ENCODE peak calls at places on chromosomes 12 and 14, in seven cellular contexts. I is K562, Q is heart right ventricle, Z is cardiac muscle cell, F is adipocyte, T is H9, G is thyroid gland. L is an unnamed sample.

GRCh38 chr12:64574837-64575236 is 35.5 kb upstream of the RASSF3 start:
- DNase-seq in I (no peak), Q (no peak), Z (no peak), F (no peak), T (no peak), G (no peak), L (no peak)

GRCh38 chr12:108773798-108774788 is 42.8 kb upstream of the CORO1C start:
- DNase-seq in I (no peak), Q (peak; percentile 86), Z (no peak), F (peak; percentile 81), T (peak; percentile 74), G (peak; percentile 22), L (peak; percentile 76)

GRCh38 chr14:59020382-59020781 is 168.1 kb upstream of the DAAM1 start:
- DNase-seq in I (no peak), Q (no peak), Z (peak; percentile 39), F (peak; percentile 50), T (no peak), G (peak; percentile 17), L (peak; percentile 24)

GRCh38 chr12:40693503-40693863 is 1.2 kb downstream of the CNTN1 start:
- DNase-seq in I (no peak), Q (no peak), Z (peak; percentile 72), F (no peak), T (peak; percentile 70), G (no peak), L (peak; percentile 76)

GRCh38 chr14:54688229-54688628 is 121.3 kb downstream of the SAMD4A start:
- DNase-seq in I (no peak), Q (no peak), Z (no peak), F (no peak), T (no peak), G (no peak), L (no peak)

GRCh38 chr12:53191885-53192530 is 11.3 kb upstream of the CSAD start:
- DNase-seq in I (no peak), Q (no peak), Z (no peak), F (no peak), T (no peak), G (no peak), L (no peak)

GRCh38 chr14:68476212-68476964 is 316.5 kb downstream of the ZFP36L1 start:
- DNase-seq in I (no peak), Q (peak; percentile 33), Z (no peak), F (peak; percentile 73), T (no peak), G (peak; percentile 92), L (no peak)

GRCh38 chr12:2183556-2184541 is 131.1 kb downstream of the CACNA1C start:
- DNase-seq in I (no peak), Q (no peak), Z (no peak), F (peak; percentile 89), T (no peak), G (peak; percentile 11), L (no peak)

GRCh38 chr14:103207038-103207403 is 83.8 kb downstream of the TNFAIP2 start:
- DNase-seq in I (peak; percentile 64), Q (peak; percentile 83), Z (peak; percentile 39), F (peak; percentile 85), T (peak; percentile 80), G (peak; percentile 87), L (no peak)

GRCh38 chr12:96606646-96607045 is 117.3 kb downstream of the CFAP54 start:
- DNase-seq in I (no peak), Q (no peak), Z (no peak), F (no peak), T (no peak), G (no peak), L (no peak)

GRCh38 chr14:106844608-106845285 is 1318.4 kb downstream of the TMEM121 start:
- DNase-seq in I (peak; percentile 4), Q (peak; percentile 68), Z (no peak), F (no peak), T (no peak), G (peak; percentile 11), L (peak; percentile 22)

GRCh38 chr14:106841701-106842100 is 1315.3 kb downstream of the TMEM121 start:
- DNase-seq in I (no peak), Q (no peak), Z (no peak), F (peak; percentile 7), T (no peak), G (no peak), L (no peak)

GRCh38 chr14:106843376-106843775 is 1317.0 kb downstream of the TMEM121 start:
- DNase-seq in I (no peak), Q (no peak), Z (no peak), F (no peak), T (no peak), G (no peak), L (no peak)

GRCh38 chr14:106843951-106844483 is 1317.6 kb downstream of the TMEM121 start:
- DNase-seq in I (no peak), Q (no peak), Z (no peak), F (no peak), T (no peak), G (no peak), L (no peak)

GRCh38 chr14:106842687-106843086 is 1316.3 kb downstream of the TMEM121 start:
- DNase-seq in I (peak; percentile 19), Q (no peak), Z (no peak), F (no peak), T (no peak), G (no peak), L (peak; percentile 23)
- H3K9me3 ChIP-seq in I (no peaks in the 10 kb centered on the region), Q (no peaks in the 10 kb centered on the region), Z (no peaks in the 10 kb centered on the region), F (no peaks in the 10 kb centered on the region), T (peaks cover 87% of the 10 kb centered on the region), G (no peaks in the 10 kb centered on the region), L (no peaks in the 10 kb centered on the region)

DNA sequence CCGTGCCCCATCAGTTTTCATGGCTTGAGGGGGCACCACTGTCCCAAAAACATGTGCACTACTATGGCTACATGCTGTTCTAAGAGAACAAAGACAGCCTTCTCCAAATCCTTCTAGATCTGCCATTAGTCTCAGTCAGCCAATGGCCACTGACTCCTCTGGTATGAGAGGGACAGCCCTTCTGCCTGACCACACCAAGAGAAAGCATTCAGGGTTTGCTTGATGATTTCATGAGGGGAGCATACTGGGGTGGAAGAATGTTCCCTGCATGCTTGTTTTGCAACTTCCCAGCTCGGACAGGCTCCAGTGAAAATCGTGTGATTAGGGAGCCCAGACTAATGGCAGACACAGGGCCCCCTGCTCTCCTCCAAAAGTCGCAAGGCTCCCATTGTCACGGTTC is 199.6 kb upstream of the ALG10B start:
- DNase-seq in I (no peak), Q (no peak), Z (no peak), F (peak; percentile 5), T (no peak), G (no peak), L (no peak)
- H3K9me3 ChIP-seq in I (no peaks in the 10 kb centered on the region), Q (peaks cover 8% of the 10 kb centered on the region), Z (no peaks in the 10 kb centered on the region), F (no peaks in the 10 kb centered on the region), T (peaks cover 99% of the 10 kb centered on the region), G (no peaks in the 10 kb centered on the region), L (no peaks in the 10 kb centered on the region)

DNA sequence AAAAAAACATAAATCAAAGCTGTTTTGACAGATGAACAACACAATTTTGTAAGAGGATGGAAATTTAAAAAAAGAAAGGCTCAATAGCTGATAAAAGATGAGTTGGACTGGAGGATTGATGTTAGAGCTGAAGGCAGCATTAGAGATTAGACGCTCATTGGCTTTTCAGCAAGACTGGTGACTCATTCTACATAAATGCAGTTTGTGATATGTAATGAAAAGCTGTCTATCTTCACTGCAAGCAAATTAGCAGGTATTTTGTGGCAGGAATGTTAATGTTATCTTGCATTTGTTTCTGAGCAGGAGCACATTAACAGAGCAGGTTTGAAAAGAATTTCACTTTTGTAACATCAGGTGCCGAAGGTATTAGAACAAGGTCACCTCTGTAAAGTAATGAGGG is 442.7 kb upstream of the NOVA1 start:
- DNase-seq in I (no peak), Q (no peak), Z (no peak), F (no peak), T (no peak), G (no peak), L (no peak)
- H3K9me3 ChIP-seq in I (no peaks in the 10 kb centered on the region), Q (peaks cover 7% of the 10 kb centered on the region), Z (no peaks in the 10 kb centered on the region), F (no peaks in the 10 kb centered on the region), T (no peaks in the 10 kb centered on the region), G (no peaks in the 10 kb centered on the region), L (no peaks in the 10 kb centered on the region)

GRCh38 chr14:28769358-28769757 is 2.8 kb downstream of the FOXG1 start:
- DNase-seq in I (no peak), Q (no peak), Z (no peak), F (no peak), T (no peak), G (no peak), L (no peak)
- H3K9me3 ChIP-seq in I (no peaks in the 10 kb centered on the region), Q (no peaks in the 10 kb centered on the region), Z (no peaks in the 10 kb centered on the region), F (peaks cover 12% of the 10 kb centered on the region), T (no peaks in the 10 kb centered on the region), G (no peaks in the 10 kb centered on the region), L (no peaks in the 10 kb centered on the region)

DNA sequence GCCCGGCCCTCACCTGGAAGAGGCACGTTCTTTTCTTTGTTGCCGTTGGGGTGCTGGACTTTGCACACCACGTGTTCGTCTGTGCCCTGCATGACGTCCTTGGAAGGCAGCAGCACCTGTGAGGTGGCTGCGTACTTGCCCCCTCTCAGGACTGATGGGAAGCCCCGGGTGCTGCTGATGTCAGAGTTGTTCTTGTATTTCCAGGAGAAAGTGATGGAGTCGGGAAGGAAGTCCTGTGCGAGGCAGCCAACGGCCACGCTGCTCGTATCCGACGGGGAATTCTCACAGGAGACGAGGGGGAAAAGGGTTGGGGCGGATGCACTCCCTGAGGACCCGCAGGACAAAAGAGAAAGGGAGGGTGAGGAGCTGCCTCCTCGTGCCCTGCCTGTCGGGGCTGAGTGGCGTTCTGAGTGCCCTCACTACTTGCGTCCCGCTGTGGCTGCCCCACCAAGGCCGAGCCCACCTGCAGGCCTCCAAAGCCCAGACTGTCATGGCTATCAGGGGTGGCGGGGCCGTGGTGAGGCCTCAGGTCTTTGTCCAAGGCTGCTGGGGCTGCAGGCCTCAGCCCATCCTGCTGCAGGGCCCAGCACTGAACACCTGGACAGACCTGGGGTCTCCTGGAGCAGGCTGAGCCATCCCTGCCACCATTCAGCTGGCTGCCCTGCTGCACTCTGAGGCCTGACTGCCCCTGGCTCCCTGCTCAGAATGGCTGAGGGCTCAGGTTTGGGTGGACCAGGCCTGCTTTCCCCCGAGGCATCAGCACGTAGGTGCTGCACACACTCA is 329.7 kb downstream of the TMEM121 start:
- DNase-seq in I (no peak), Q (no peak), Z (no peak), F (no peak), T (peak; percentile 14), G (no peak), L (peak; percentile 6)
- H3K9me3 ChIP-seq in I (no peaks in the 10 kb centered on the region), Q (no peaks in the 10 kb centered on the region), Z (no peaks in the 10 kb centered on the region), F (no peaks in the 10 kb centered on the region), T (peaks cover 98% of the 10 kb centered on the region), G (no peaks in the 10 kb centered on the region), L (no peaks in the 10 kb centered on the region)

GRCh38 chr14:84806627-84807026 is 723.3 kb upstream of the FLRT2 start:
- DNase-seq in I (no peak), Q (no peak), Z (no peak), F (no peak), T (no peak), G (no peak), L (no peak)

GRCh38 chr14:84809158-84809557 is 720.8 kb upstream of the FLRT2 start:
- DNase-seq in I (no peak), Q (no peak), Z (no peak), F (no peak), T (no peak), G (no peak), L (no peak)

GRCh38 chr14:84804498-84805294 is 725.2 kb upstream of the FLRT2 start:
- DNase-seq in I (no peak), Q (no peak), Z (no peak), F (no peak), T (no peak), G (no peak), L (no peak)

DNA sequence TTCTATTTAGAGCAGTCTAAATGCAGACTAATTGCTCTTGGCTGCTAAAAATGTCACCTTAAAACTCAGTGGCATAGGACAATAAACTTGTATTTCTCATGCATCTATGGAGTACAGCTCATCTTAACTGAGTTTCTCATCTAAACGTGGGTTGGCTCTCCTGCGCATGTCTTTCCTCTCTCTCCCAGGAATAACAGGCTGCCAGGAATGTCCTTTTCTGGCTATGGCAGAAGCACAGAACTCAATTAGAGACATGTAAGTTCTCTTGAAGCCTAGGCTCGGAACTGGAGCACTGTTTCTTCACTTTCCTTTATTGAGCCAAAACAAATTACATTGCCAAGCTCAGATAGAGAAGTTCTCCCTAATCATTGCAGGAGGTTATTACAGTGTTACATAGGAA is 722.3 kb upstream of the FLRT2 start:
- DNase-seq in I (no peak), Q (no peak), Z (no peak), F (no peak), T (no peak), G (no peak), L (no peak)
- H3K9me3 ChIP-seq in I (no peaks in the 10 kb centered on the region), Q (no peaks in the 10 kb centered on the region), Z (no peaks in the 10 kb centered on the region), F (no peaks in the 10 kb centered on the region), T (no peaks in the 10 kb centered on the region), G (no peaks in the 10 kb centered on the region), L (no peaks in the 10 kb centered on the region)